ENCODE peak calls at places on chromosomes 7 and 10, in five cellular contexts. V is neural crest cell, C is heart left ventricle, S is heart right ventricle, D is AG04449. I is an unnamed sample.
A peak's percentile ranks its signal among the peaks of the same experiment; 100 is the strongest.

GRCh38 chr10:77253665-77254064 is 383.9 kb downstream of the KCNMA1 start:
- DNase-seq in V (no peak), C (no peak), S (no peak), D (no peak), I (no peak)

GRCh38 chr10:108787932-108788331 is 1135.4 kb downstream of the XPNPEP1 start:
- DNase-seq in V (no peak), C (no peak), S (no peak), D (no peak), I (no peak)

GRCh38 chr7:24926623-24927539 is 53.1 kb downstream of the OSBPL3 start:
- DNase-seq in V (no peak), C (no peak), S (no peak), D (peak; percentile 87), I (no peak)

GRCh38 chr10:50740351-50740688 is 584 bp downstream of the ASAH2B start:
- DNase-seq in V (no peak), C (peak; percentile 21), S (no peak), D (no peak), I (no peak)

GRCh38 chr10:73899401-73899780 is 11.5 kb upstream of the PLAU start:
- DNase-seq in V (no peak), C (no peak), S (no peak), D (no peak), I (no peak)

GRCh38 chr7:72217151-72217550 is 195.0 kb downstream of the CALN1 start:
- DNase-seq in V (no peak), C (no peak), S (no peak), D (no peak), I (no peak)

GRCh38 chr10:118557946-118558345 is 37.5 kb downstream of the PRLHR start:
- DNase-seq in V (no peak), C (no peak), S (no peak), D (no peak), I (no peak)

GRCh38 chr7:36487756-36488336 is 98.2 kb downstream of the ANLN start:
- DNase-seq in V (no peak), C (no peak), S (no peak), D (no peak), I (peak; percentile 33)

GRCh38 chr10:74799840-74800239 is 26.6 kb upstream of the KAT6B start:
- DNase-seq in V (no peak), C (no peak), S (no peak), D (peak; percentile 45), I (peak; percentile 14)

GRCh38 chr7:1678070-1678543 is 8.0 kb downstream of the ELFN1 start:
- DNase-seq in V (no peak), C (no peak), S (no peak), D (no peak), I (no peak)

GRCh38 chr10:132906106-132906505 is 36.3 kb downstream of the CFAP46 start:
- DNase-seq in V (no peak), C (no peak), S (no peak), D (no peak), I (no peak)

GRCh38 chr7:82810558-82811259 is 352.0 kb downstream of the PCLO start:
- DNase-seq in V (peak; percentile 8), C (no peak), S (no peak), D (peak; percentile 61), I (peak; percentile 30)

GRCh38 chr10:13938940-13939339 is 352.2 kb downstream of the PRPF18 start:
- DNase-seq in V (no peak), C (no peak), S (no peak), D (no peak), I (no peak)

GRCh38 chr7:6636741-6637543 is at the start of gene ZNF316:
- DNase-seq in V (peak; percentile 34), C (peak; percentile 72), S (peak; percentile 75), D (no peak), I (peak; percentile 29)

GRCh38 chr10:31121074-31121685 is 89.5 kb upstream of the ZNF438 start:
- DNase-seq in V (no peak), C (no peak), S (no peak), D (no peak), I (no peak)

GRCh38 chr7:134660961-134661376 is 14.3 kb downstream of the BPGM start:
- DNase-seq in V (no peak), C (no peak), S (no peak), D (peak; percentile 74), I (no peak)

GRCh38 chr10:12981570-12981969 is 19.9 kb downstream of the CCDC3 start:
- DNase-seq in V (no peak), C (no peak), S (no peak), D (no peak), I (no peak)

GRCh38 chr10:88428442-88428841 is 154.7 kb downstream of the RNLS start:
- DNase-seq in V (no peak), C (no peak), S (no peak), D (no peak), I (no peak)

GRCh38 chr7:3537210-3537875 is 236.3 kb downstream of the SDK1 start:
- DNase-seq in V (no peak), C (peak; percentile 28), S (no peak), D (no peak), I (no peak)

GRCh38 chr10:69968830-69969229 is 83.8 kb upstream of the MACROH2A2 start:
- DNase-seq in V (no peak), C (no peak), S (no peak), D (no peak), I (no peak)
- TF ChIP-seq CTCF in V (peak; percentile 47), C (no peak), S (no peak), D (peak; percentile 2), I (peak; percentile 17)

GRCh38 chr7:140685407-140686087 is 11.0 kb upstream of the NDUFB2 start:
- DNase-seq in V (no peak), C (no peak), S (no peak), D (no peak), I (no peak)

GRCh38 chr7:140688341-140688740 is 8.2 kb upstream of the NDUFB2 start:
- DNase-seq in V (no peak), C (no peak), S (no peak), D (no peak), I (no peak)

GRCh38 chr7:140691368-140692045 is 5.0 kb upstream of the NDUFB2 start:
- DNase-seq in V (no peak), C (no peak), S (no peak), D (no peak), I (no peak)

GRCh38 chr7:140686921-140687320 is 9.6 kb upstream of the NDUFB2 start:
- DNase-seq in V (no peak), C (no peak), S (no peak), D (no peak), I (no peak)

DNA sequence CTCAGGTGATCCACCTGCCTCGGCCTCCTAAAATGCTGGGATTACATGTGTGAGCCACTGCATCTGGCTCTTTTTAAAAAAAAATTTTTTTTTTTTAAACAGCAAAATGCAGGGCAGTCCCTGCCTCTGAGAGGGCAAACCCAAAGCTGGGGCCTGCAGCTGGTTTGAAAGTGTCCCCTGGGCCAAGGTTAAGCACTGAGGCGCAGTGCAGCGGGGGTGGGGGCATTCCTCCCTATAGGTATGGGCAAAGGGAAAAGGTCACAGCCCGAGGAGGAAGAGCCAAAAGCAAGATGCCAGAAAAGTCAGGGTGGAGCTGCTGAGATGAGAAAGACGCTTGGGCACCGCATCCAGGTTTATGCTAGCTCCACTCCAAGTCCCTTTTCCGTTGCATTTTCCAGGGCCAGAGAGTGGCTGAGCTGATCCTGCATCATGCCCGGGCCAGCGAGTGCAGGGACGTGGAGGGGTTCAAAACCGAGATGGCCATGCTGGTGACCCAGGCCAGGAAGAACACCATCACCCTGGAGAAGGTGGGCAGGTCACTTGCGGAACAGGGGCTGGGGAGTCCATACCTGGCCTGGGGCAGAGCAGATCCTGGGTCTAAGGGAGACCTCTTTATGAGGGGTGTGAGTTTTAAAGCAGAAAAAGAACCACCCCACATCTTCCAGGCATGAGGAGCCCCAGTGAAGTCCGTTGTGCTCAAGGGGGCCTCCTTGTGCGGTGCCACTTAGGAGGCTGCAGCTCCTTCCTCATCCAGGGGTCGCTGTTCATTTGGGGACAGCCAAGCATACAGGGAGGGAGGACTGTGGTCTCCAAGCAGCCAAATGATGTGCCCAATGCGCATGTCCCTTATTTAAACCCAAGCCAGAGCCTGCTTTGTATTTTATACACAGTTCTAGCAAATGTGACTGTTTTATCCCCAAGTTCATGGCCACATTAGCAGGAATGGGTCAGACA is 7.0 kb upstream of the NDUFB2 start:
- DNase-seq in V (no peak), C (no peak), S (no peak), D (no peak), I (no peak)
- TF ChIP-seq CTCF in V (no peak), C (no peak), S (no peak), D (no peak), I (no peak)

GRCh38 chr7:130444230-130444629 is 3.4 kb upstream of the CEP41 start:
- DNase-seq in V (no peak), C (no peak), S (no peak), D (no peak), I (no peak)

GRCh38 chr7:130440527-130441365 is at the start of gene CEP41:
- DNase-seq in V (peak; percentile 98), C (peak; percentile 99), S (peak; percentile 98), D (peak; percentile 77), I (peak; percentile 93)

GRCh38 chr7:130441408-130441854 is 615 bp upstream of the CEP41 start:
- DNase-seq in V (peak; percentile 22), C (no peak), S (no peak), D (no peak), I (peak; percentile 20)

GRCh38 chr7:130446285-130446684 is 5.5 kb upstream of the CEP41 start:
- DNase-seq in V (no peak), C (no peak), S (no peak), D (no peak), I (no peak)

DNA sequence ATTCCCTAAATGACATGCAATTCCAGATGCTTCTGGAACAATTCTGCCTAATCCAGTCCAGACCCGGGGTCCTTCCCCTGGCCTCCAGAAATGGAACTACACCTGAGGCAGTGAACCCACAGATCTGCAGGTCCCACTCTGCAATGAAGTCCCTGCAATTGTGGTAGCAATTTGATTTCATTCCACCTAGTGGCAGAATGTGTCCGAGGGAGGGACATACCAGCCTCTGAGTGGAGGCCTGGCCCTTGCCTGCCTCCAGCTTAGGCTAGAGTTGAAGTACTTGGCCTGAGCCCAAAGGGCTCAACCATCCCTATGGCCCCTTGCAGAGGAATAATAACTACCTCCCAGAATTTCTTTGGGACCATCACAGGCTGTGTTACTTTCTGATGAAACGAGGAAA is 4.2 kb upstream of the CEP41 start:
- DNase-seq in V (no peak), C (no peak), S (no peak), D (no peak), I (no peak)
- TF ChIP-seq CTCF in V (no peak), C (no peak), S (no peak), D (no peak), I (no peak)

GRCh38 chr10:98855403-98856189 is 380.1 kb downstream of the HPSE2 start:
- DNase-seq in V (no peak), C (no peak), S (no peak), D (no peak), I (no peak)

GRCh38 chr10:98846787-98847186 is 388.9 kb downstream of the HPSE2 start:
- DNase-seq in V (no peak), C (no peak), S (no peak), D (no peak), I (no peak)

GRCh38 chr10:98848361-98848760 is 387.3 kb downstream of the HPSE2 start:
- DNase-seq in V (no peak), C (no peak), S (no peak), D (no peak), I (no peak)

GRCh38 chr10:98858525-98858924 is 377.1 kb downstream of the HPSE2 start:
- DNase-seq in V (no peak), C (no peak), S (no peak), D (no peak), I (no peak)

DNA sequence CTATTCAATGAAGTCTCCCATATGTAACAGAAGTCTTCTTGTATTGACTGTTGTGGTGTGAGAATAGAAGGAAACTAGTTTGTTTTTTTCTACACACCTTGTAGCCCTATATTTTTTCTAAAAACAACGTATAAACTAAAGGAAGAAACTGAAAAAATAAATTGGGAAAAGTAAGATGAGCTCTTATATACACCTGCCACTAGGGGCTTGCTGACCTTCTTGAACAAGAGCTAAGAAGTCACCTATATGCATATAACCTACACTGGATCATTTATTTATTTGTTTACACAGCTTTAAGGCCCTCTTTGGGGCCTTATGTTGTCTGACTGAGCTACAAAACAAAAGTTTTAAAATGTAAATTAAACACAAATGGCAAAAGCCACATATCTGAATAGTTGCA is 383.0 kb downstream of the HPSE2 start:
- DNase-seq in V (no peak), C (no peak), S (no peak), D (no peak), I (no peak)
- TF ChIP-seq CTCF in V (peak; percentile 52), C (no peak), S (no peak), D (no peak), I (no peak)

I was measured in prostate gland.